ENCODE peak calls at places on chromosomes 16 and 17, in four cellular contexts. G, S, A and J are unnamed samples.

GRCh38 chr17:68676856-68677255 is 75.7 kb upstream of the FAM20A start:
- DNase-seq in G (no peak), S (no peak), A (no peak), J (no peak)

GRCh38 chr16:88316941-88317618 is 65.7 kb upstream of the ZNF469 start:
- DNase-seq in G (no peak), S (no peak), A (no peak), J (no peak)

GRCh38 chr17:82915010-82915696 is 75.3 kb upstream of the ZNF750 start:
- DNase-seq in G (peak), S (no peak), A (no peak), J (no peak)

GRCh38 chr17:81720267-81721071 is 8.4 kb downstream of the SLC25A10 start:
- DNase-seq in G (no peak), S (no peak), A (no peak), J (no peak)

GRCh38 chr17:58089111-58089510 is 5.9 kb downstream of the DYNLL2 start:
- DNase-seq in G (no peak), S (no peak), A (no peak), J (no peak)

GRCh38 chr16:51150159-51150893 is 744 bp downstream of the SALL1 start:
- DNase-seq in G (no peak), S (no peak), A (no peak), J (no peak)

GRCh38 chr17:61324540-61324868 is 75.1 kb upstream of the TBX2 start:
- DNase-seq in G (no peak), S (no peak), A (no peak), J (no peak)

GRCh38 chr17:7558544-7559306 is at the start of gene TNFSF13:
- DNase-seq in G (peak), S (peak), A (peak), J (no peak)

GRCh38 chr17:68944435-68945035 is 10.7 kb downstream of the ABCA8 start:
- DNase-seq in G (no peak), S (no peak), A (no peak), J (no peak)

GRCh38 chr16:54285414-54286066 is 1.0 kb downstream of the IRX3 start:
- DNase-seq in G (no peak), S (no peak), A (no peak), J (no peak)

GRCh38 chr16:630815-631405 is at the start of gene WFIKKN1:
- DNase-seq in G (no peak), S (no peak), A (no peak), J (no peak)

GRCh38 chr16:894136-894535 is 76.6 kb downstream of the LMF1 start:
- DNase-seq in G (no peak), S (no peak), A (no peak), J (no peak)

GRCh38 chr17:78650093-78650715 is 73.0 kb upstream of the DNAH17 start:
- DNase-seq in G (no peak), S (no peak), A (peak), J (no peak)

GRCh38 chr17:50332196-50332595 is 13.7 kb upstream of the XYLT2 start:
- DNase-seq in G (no peak), S (no peak), A (no peak), J (no peak)

GRCh38 chr17:28177351-28177750 is 134.9 kb downstream of the NLK start:
- DNase-seq in G (no peak), S (no peak), A (no peak), J (no peak)

GRCh38 chr16:57039148-57039812 is 49.9 kb downstream of the NLRC5 start:
- DNase-seq in G (peak), S (peak), A (peak), J (no peak)

GRCh38 chr16:349211-349610 is 3.3 kb downstream of the AXIN1 start:
- DNase-seq in G (no peak), S (no peak), A (peak), J (no peak)

DNA sequence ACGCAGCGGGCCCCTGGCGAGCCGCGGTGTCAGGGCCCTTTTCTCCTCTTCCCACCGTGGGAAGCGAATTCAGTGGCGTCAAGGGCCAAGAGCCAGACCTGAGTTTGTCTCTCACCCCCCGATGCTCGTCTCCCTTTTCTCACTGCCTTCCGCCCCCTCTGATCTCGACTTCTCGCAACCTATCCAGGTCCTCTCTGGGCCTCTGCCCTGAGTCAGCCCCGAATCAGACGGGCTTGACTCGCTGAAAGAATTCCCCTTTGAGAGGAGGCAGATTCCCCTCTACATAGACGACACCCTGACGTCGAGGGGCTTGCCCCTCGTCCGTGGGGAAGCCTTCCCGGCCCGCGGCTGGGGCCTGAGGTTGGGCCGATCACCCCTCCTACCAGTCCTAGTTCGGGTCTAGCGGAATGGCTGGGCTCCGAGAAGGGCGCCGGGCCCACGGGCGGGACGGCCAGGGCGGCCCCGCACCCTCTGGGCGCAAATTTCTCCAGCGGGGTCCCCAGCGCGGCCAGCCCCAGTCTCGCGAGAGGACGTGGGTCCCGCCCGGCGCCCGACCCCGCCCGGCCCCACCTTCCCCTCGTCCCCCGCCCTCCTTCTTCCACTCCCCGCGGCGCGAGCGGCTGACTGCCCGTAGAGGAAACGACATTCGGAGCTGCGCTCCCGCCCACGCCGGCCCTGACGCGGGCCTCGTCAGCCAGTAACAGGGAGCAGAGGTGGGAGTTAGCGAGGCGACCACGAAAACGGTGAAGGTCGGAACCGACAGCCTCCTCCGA is at the start of gene GGNBP2:
- DNase-seq in G (peak), S (peak), A (peak), J (peak)
- TF ChIP-seq POLR2A in G (peak), S (peak), A (no peak), J (no peak)

DNA sequence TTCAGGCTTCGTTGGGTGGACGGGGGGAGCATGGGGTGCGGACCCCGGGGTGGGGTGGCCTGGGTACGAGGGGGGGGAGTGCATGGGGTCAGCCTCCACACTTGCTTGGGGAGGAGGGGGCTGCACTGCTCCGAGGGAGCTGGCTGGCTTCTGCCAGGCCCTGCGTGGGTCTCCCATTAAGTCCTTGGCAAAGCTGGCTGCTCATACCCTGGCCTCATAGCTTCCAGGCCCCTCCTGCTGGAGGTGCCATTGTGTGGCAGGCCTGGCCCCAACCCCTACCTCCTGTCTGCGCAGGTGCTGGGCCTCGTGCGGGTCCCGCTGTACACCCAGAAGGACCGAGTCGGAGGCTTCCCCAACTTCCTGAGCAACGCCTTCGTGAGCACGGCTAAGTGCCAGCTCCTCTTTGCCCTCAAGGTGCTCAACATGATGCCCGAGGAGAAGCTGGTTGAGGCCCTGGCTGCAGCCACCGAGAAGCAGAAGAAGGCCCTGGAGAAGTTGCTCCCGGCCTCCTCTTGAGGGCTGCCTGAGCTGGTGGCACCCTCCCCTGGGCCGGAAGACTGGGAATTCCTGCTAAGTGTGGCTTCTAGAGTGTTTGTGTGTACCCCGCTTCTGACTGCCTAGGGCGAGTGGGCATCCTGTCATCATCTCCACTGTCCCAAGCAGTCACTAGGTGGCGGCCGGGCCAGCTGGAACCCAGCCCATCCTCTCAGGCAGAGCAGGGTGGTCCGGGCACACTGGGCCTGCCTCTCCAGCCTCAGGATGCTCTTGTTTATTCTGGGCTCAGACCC is 1.5 kb downstream of the NUDT16L1 start:
- DNase-seq in G (no peak), S (no peak), A (peak), J (no peak)
- TF ChIP-seq POLR2A in G (no peak), S (no peak), A (no peak), J (no peak)

GRCh38 chr16:68086336-68086821 is 1.2 kb downstream of the NFATC3 start:
- DNase-seq in G (peak), S (no peak), A (no peak), J (no peak)

GRCh38 chr16:68085259-68086071 is at the start of gene NFATC3:
- DNase-seq in G (peak), S (peak), A (peak), J (peak)

GRCh38 chr16:68083239-68083781 is 1.9 kb upstream of the NFATC3 start:
- DNase-seq in G (peak), S (no peak), A (no peak), J (no peak)

GRCh38 chr16:68083861-68084503 is 1.2 kb upstream of the NFATC3 start:
- DNase-seq in G (no peak), S (no peak), A (peak), J (peak)

GRCh38 chr16:68084504-68085258 is 489 bp upstream of the NFATC3 start:
- DNase-seq in G (peak), S (peak), A (peak), J (peak)
- TF ChIP-seq POLR2A in G (peak), S (peak), A (no peak), J (no peak)

GRCh38 chr17:75270966-75271232 is at the start of gene MIF4GD:
- DNase-seq in G (no peak), S (no peak), A (no peak), J (no peak)
- TF ChIP-seq POLR2A in G (peak), S (no peak), A (peak), J (peak)

GRCh38 chr16:89596061-89596689 is 17.3 kb upstream of the DPEP1 start:
- DNase-seq in G (no peak), S (no peak), A (no peak), J (no peak)
- TF ChIP-seq POLR2A in G (no peak), S (no peak), A (no peak), J (no peak)

GRCh38 chr16:80802902-80803301 is 1.5 kb downstream of the CDYL2 start:
- DNase-seq in G (no peak), S (no peak), A (peak), J (no peak)
- TF ChIP-seq POLR2A in G (no peak), S (no peak), A (no peak), J (no peak)

GRCh38 chr17:80171681-80172080 is 1.9 kb downstream of the CARD14 start:
- DNase-seq in G (no peak), S (no peak), A (no peak), J (no peak)
- TF ChIP-seq POLR2A in G (no peak), S (no peak), A (no peak), J (no peak)

GRCh38 chr16:84497418-84497817 is 7.0 kb downstream of the MEAK7 start:
- DNase-seq in G (no peak), S (no peak), A (no peak), J (no peak)
- TF ChIP-seq POLR2A in G (no peak), S (no peak), A (no peak), J (no peak)